ENCODE peak calls at places on chromosome 5, in eight cellular contexts. F, D, Y, G, P, B, J and U are unnamed samples.
A peak's percentile ranks its signal among the peaks of the same experiment; 100 is the strongest.

GRCh38 chr5:53126514-53126913 is 17.0 kb upstream of the MOCS2 start:
- DNase-seq in F (peak; percentile 69), D (no peak), Y (no peak), G (no peak), P (peak; percentile 70), B (no peak), J (no peak), U (no peak)

GRCh38 chr5:149931992-149932436 is 12.6 kb downstream of the PDE6A start:
- DNase-seq in F (no peak), D (no peak), Y (no peak), G (no peak), P (no peak), B (no peak), J (no peak), U (no peak)

GRCh38 chr5:112121268-112121667 is 297.8 kb downstream of the EPB41L4A start:
- DNase-seq in F (peak; percentile 17), D (no peak), Y (no peak), G (no peak), P (no peak), B (no peak), J (no peak), U (no peak)

GRCh38 chr5:160293901-160294561 is 18.3 kb downstream of the CCNJL start:
- DNase-seq in F (no peak), D (no peak), Y (no peak), G (peak; percentile 72), P (peak; percentile 20), B (no peak), J (no peak), U (no peak)

GRCh38 chr5:121503111-121503840 is 348.4 kb upstream of the FTMT start:
- DNase-seq in F (no peak), D (no peak), Y (peak; percentile 25), G (no peak), P (no peak), B (peak; percentile 46), J (peak; percentile 26), U (no peak)

GRCh38 chr5:17713301-17713700 is 79.0 kb downstream of the TAF11L14 start:
- DNase-seq in F (no peak), D (no peak), Y (no peak), G (no peak), P (no peak), B (no peak), J (no peak), U (no peak)

GRCh38 chr5:78640622-78641021 is 8.0 kb downstream of the LHFPL2 start:
- DNase-seq in F (peak; percentile 64), D (no peak), Y (no peak), G (no peak), P (peak; percentile 68), B (no peak), J (no peak), U (no peak)

GRCh38 chr5:135052511-135053145 is 18.6 kb upstream of the PITX1 start:
- DNase-seq in F (no peak), D (no peak), Y (no peak), G (no peak), P (no peak), B (no peak), J (no peak), U (no peak)

GRCh38 chr5:65483474-65484346 is 2.0 kb upstream of the ADAMTS6 start:
- DNase-seq in F (peak; percentile 74), D (no peak), Y (peak; percentile 68), G (no peak), P (peak; percentile 88), B (no peak), J (no peak), U (no peak)

GRCh38 chr5:35488786-35489185 is 128.9 kb upstream of the SPEF2 start:
- DNase-seq in F (no peak), D (no peak), Y (no peak), G (no peak), P (no peak), B (no peak), J (no peak), U (no peak)

GRCh38 chr5:169561883-169562282 is 21.7 kb upstream of the SPDL1 start:
- DNase-seq in F (peak; percentile 60), D (no peak), Y (no peak), G (no peak), P (no peak), B (no peak), J (no peak), U (no peak)

GRCh38 chr5:65986796-65987195 is 60.4 kb downstream of the ERBIN start:
- DNase-seq in F (no peak), D (no peak), Y (no peak), G (no peak), P (no peak), B (no peak), J (no peak), U (no peak)

GRCh38 chr5:57896596-57896995 is 414.0 kb upstream of the ACTBL2 start:
- DNase-seq in F (no peak), D (no peak), Y (no peak), G (no peak), P (peak; percentile 21), B (no peak), J (no peak), U (no peak)

GRCh38 chr5:59746261-59746765 is 147.2 kb downstream of the PDE4D start:
- DNase-seq in F (peak; percentile 81), D (no peak), Y (no peak), G (no peak), P (peak; percentile 89), B (no peak), J (no peak), U (no peak)

GRCh38 chr5:172235827-172236749 is 42.1 kb downstream of the EFCAB9 start:
- DNase-seq in F (no peak), D (no peak), Y (no peak), G (no peak), P (no peak), B (no peak), J (no peak), U (no peak)

GRCh38 chr5:119332978-119333401 is 22.8 kb upstream of the TNFAIP8 start:
- DNase-seq in F (no peak), D (no peak), Y (peak; percentile 53), G (no peak), P (no peak), B (no peak), J (no peak), U (no peak)

DNA sequence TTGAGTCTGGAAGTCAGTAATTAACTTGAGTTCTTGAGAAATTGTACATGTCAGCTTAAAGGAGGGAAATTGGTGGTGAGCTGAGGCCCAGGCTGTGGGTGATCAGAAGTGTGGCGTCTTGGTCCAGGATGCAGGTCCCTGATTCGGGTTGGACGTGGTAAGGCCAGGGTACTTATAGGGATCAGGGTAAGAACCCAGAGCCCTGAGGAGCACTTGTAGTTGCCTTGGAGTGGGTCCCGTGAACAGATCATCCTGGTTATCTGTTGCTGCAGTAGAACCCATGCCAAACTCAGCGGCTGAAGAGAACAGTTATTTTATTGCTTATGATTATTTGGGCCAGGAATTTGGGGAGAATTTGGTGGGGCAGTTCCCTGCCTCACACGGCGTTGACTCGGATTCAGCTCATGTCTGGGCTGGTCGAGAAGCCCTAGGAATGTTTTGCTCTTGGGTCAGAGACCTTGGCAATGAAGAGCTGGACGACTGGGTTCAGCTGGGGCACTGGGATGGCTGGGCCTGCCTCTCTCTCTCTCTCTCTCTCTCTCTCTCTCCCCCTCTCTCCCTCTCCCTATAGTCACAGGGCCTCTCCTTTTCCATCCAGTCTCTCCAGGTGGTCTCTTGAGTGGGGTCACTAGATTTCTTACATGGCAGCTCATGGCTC is 73.1 kb downstream of the PDZD2 start:
- DNase-seq in F (no peak), D (peak; percentile 58), Y (no peak), G (no peak), P (no peak), B (no peak), J (no peak), U (no peak)
- TF ChIP-seq CTCF in F (no peak), D (no peak), Y (no peak), G (no peak), P (no peak), B (no peak), J (no peak), U (no peak)

GRCh38 chr5:109589983-109590382 is 99.7 kb upstream of the MAN2A1 start:
- DNase-seq in F (no peak), D (no peak), Y (no peak), G (no peak), P (no peak), B (no peak), J (no peak), U (no peak)
- TF ChIP-seq CTCF in F (no peak), D (no peak), Y (no peak), G (no peak), P (no peak), B (no peak), J (no peak), U (no peak)

DNA sequence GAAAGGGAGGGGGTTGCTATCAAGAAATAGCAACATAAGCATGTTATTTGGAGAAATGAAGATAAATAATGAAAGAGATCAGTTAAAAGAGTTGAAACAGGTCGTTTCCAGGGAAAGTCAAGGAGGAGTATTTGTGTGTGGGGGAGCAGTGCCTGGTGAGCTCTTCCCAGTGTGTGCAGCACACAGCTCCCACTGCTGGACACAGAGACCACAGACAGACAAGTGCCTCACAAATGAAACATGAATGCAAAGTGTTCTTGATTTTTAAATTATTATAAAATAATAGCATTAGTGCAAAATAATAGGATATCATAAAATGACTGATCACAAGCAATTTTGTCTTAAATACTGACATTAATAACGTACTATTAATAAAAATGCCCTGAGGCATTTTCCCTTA is 40.8 kb downstream of the LIFR start:
- DNase-seq in F (no peak), D (no peak), Y (no peak), G (no peak), P (peak; percentile 45), B (no peak), J (no peak), U (no peak)
- TF ChIP-seq CTCF in F (peak; percentile 46), D (no peak), Y (peak; percentile 12), G (no peak), P (peak; percentile 46), B (no peak), J (peak; percentile 43), U (peak; percentile 62)

GRCh38 chr5:33477816-33478215 is 37.1 kb downstream of the TARS1 start:
- DNase-seq in F (no peak), D (no peak), Y (no peak), G (no peak), P (no peak), B (no peak), J (no peak), U (no peak)

GRCh38 chr5:33479321-33479720 is 38.6 kb downstream of the TARS1 start:
- DNase-seq in F (peak; percentile 10), D (no peak), Y (no peak), G (no peak), P (no peak), B (no peak), J (peak; percentile 20), U (no peak)

GRCh38 chr5:33474931-33475499 is 34.2 kb downstream of the TARS1 start:
- DNase-seq in F (no peak), D (no peak), Y (no peak), G (no peak), P (no peak), B (no peak), J (no peak), U (no peak)

GRCh38 chr5:33475706-33476105 is 34.9 kb downstream of the TARS1 start:
- DNase-seq in F (no peak), D (no peak), Y (no peak), G (no peak), P (no peak), B (no peak), J (no peak), U (no peak)

GRCh38 chr5:33476992-33477391 is 36.2 kb downstream of the TARS1 start:
- DNase-seq in F (peak; percentile 22), D (no peak), Y (no peak), G (no peak), P (peak; percentile 41), B (no peak), J (no peak), U (no peak)
- TF ChIP-seq CTCF in F (no peak), D (no peak), Y (no peak), G (no peak), P (no peak), B (no peak), J (no peak), U (no peak)

GRCh38 chr5:29218138-29218537 is 1975.3 kb upstream of the CDH6 start:
- DNase-seq in F (no peak), D (no peak), Y (no peak), G (no peak), P (no peak), B (no peak), J (no peak), U (no peak)
- TF ChIP-seq CTCF in F (no peak), D (no peak), Y (no peak), G (no peak), P (no peak), B (no peak), J (no peak), U (peak; percentile 25)